ENCODE peak calls at places on chromosome 6, in nine cellular contexts. One of them, this sample, is unnamed.

GRCh38 chr6:46284472-46284871 is 113.7 kb upstream of the ENPP5 start:
- DNase-seq in NCI-H446: no peak
- DNase-seq in C1 segment of cervical spinal cord: no peak
- DNase-seq in HuH-7.5: no peak
- DNase-seq in KG1: no peak
- DNase-seq in HTR-8/SVneo: no peak
- DNase-seq in epithelial cell of esophagus: no peak
- DNase-seq in heart left ventricle: peak; percentile 37
- DNase-seq in HEK293T: no peak
- DNase-seq in this sample: no peak

GRCh38 chr6:44642345-44642744 is 254.8 kb downstream of the CDC5L start:
- DNase-seq in NCI-H446: no peak
- DNase-seq in C1 segment of cervical spinal cord: no peak
- DNase-seq in HuH-7.5: no peak
- DNase-seq in KG1: no peak
- DNase-seq in HTR-8/SVneo: no peak
- DNase-seq in epithelial cell of esophagus: no peak
- DNase-seq in heart left ventricle: no peak
- DNase-seq in HEK293T: no peak
- DNase-seq in this sample: no peak

GRCh38 chr6:161038229-161039003 is 46.8 kb downstream of the MAP3K4 start:
- DNase-seq in NCI-H446: peak; percentile 41
- DNase-seq in C1 segment of cervical spinal cord: no peak
- DNase-seq in HuH-7.5: no peak
- DNase-seq in KG1: no peak
- DNase-seq in HTR-8/SVneo: peak; percentile 40
- DNase-seq in epithelial cell of esophagus: peak; percentile 92
- DNase-seq in heart left ventricle: no peak
- DNase-seq in HEK293T: no peak
- DNase-seq in this sample: peak; percentile 27

GRCh38 chr6:34243901-34244884 is 4.6 kb downstream of the SMIM29 start:
- DNase-seq in NCI-H446: no peak
- DNase-seq in C1 segment of cervical spinal cord: no peak
- DNase-seq in HuH-7.5: no peak
- DNase-seq in KG1: no peak
- DNase-seq in HTR-8/SVneo: peak; percentile 90
- DNase-seq in epithelial cell of esophagus: peak; percentile 92
- DNase-seq in heart left ventricle: peak; percentile 76
- DNase-seq in HEK293T: peak; percentile 13
- DNase-seq in this sample: peak; percentile 98

GRCh38 chr6:159985296-159985940 is 16.5 kb downstream of the IGF2R start:
- DNase-seq in NCI-H446: no peak
- DNase-seq in C1 segment of cervical spinal cord: no peak
- DNase-seq in HuH-7.5: no peak
- DNase-seq in KG1: no peak
- DNase-seq in HTR-8/SVneo: no peak
- DNase-seq in epithelial cell of esophagus: no peak
- DNase-seq in heart left ventricle: no peak
- DNase-seq in HEK293T: no peak
- DNase-seq in this sample: no peak

GRCh38 chr6:161393839-161394364 is 120.0 kb upstream of the AGPAT4 start:
- DNase-seq in NCI-H446: peak; percentile 7
- DNase-seq in C1 segment of cervical spinal cord: peak; percentile 10
- DNase-seq in HuH-7.5: peak; percentile 37
- DNase-seq in KG1: peak; percentile 30
- DNase-seq in HTR-8/SVneo: peak; percentile 69
- DNase-seq in epithelial cell of esophagus: peak; percentile 95
- DNase-seq in heart left ventricle: no peak
- DNase-seq in HEK293T: peak; percentile 74
- DNase-seq in this sample: no peak

GRCh38 chr6:39892490-39893129 is 41.7 kb downstream of the MOCS1 start:
- DNase-seq in NCI-H446: peak; percentile 45
- DNase-seq in C1 segment of cervical spinal cord: peak; percentile 36
- DNase-seq in HuH-7.5: peak; percentile 60
- DNase-seq in KG1: no peak
- DNase-seq in HTR-8/SVneo: peak; percentile 82
- DNase-seq in epithelial cell of esophagus: peak; percentile 17
- DNase-seq in heart left ventricle: no peak
- DNase-seq in HEK293T: peak; percentile 72
- DNase-seq in this sample: peak; percentile 55

GRCh38 chr6:49504666-49505065 is 4.9 kb downstream of the GLYATL3 start:
- DNase-seq in NCI-H446: no peak
- DNase-seq in C1 segment of cervical spinal cord: no peak
- DNase-seq in HuH-7.5: no peak
- DNase-seq in KG1: no peak
- DNase-seq in HTR-8/SVneo: no peak
- DNase-seq in epithelial cell of esophagus: peak; percentile 49
- DNase-seq in heart left ventricle: no peak
- DNase-seq in HEK293T: no peak
- DNase-seq in this sample: no peak

GRCh38 chr6:161406633-161407032 is 132.8 kb upstream of the AGPAT4 start:
- DNase-seq in NCI-H446: no peak
- DNase-seq in C1 segment of cervical spinal cord: no peak
- DNase-seq in HuH-7.5: no peak
- DNase-seq in KG1: no peak
- DNase-seq in HTR-8/SVneo: peak; percentile 42
- DNase-seq in epithelial cell of esophagus: peak; percentile 99
- DNase-seq in heart left ventricle: no peak
- DNase-seq in HEK293T: no peak
- DNase-seq in this sample: no peak

GRCh38 chr6:14396826-14397517 is 279.4 kb downstream of the CD83 start:
- DNase-seq in NCI-H446: no peak
- DNase-seq in C1 segment of cervical spinal cord: no peak
- DNase-seq in HuH-7.5: no peak
- DNase-seq in KG1: no peak
- DNase-seq in HTR-8/SVneo: peak; percentile 27
- DNase-seq in epithelial cell of esophagus: peak; percentile 40
- DNase-seq in heart left ventricle: no peak
- DNase-seq in HEK293T: no peak
- DNase-seq in this sample: no peak

GRCh38 chr6:107304421-107305025 is 154.8 kb downstream of the PDSS2 start:
- DNase-seq in NCI-H446: no peak
- DNase-seq in C1 segment of cervical spinal cord: no peak
- DNase-seq in HuH-7.5: no peak
- DNase-seq in KG1: no peak
- DNase-seq in HTR-8/SVneo: no peak
- DNase-seq in epithelial cell of esophagus: peak; percentile 93
- DNase-seq in heart left ventricle: no peak
- DNase-seq in HEK293T: no peak
- DNase-seq in this sample: no peak

GRCh38 chr6:7727150-7727950 is 1.5 kb downstream of the BMP6 start:
- DNase-seq in NCI-H446: no peak
- DNase-seq in C1 segment of cervical spinal cord: no peak
- DNase-seq in HuH-7.5: no peak
- DNase-seq in KG1: no peak
- DNase-seq in HTR-8/SVneo: peak; percentile 9
- DNase-seq in epithelial cell of esophagus: peak; percentile 16
- DNase-seq in heart left ventricle: no peak
- DNase-seq in HEK293T: peak; percentile 27
- DNase-seq in this sample: no peak

GRCh38 chr6:79702701-79703100 is 71.6 kb downstream of the SH3BGRL2 start:
- DNase-seq in NCI-H446: no peak
- DNase-seq in C1 segment of cervical spinal cord: no peak
- DNase-seq in HuH-7.5: no peak
- DNase-seq in KG1: no peak
- DNase-seq in HTR-8/SVneo: no peak
- DNase-seq in epithelial cell of esophagus: no peak
- DNase-seq in heart left ventricle: no peak
- DNase-seq in HEK293T: no peak
- DNase-seq in this sample: no peak

GRCh38 chr6:167745660-167746376 is 80.9 kb upstream of the AFDN start:
- DNase-seq in NCI-H446: no peak
- DNase-seq in C1 segment of cervical spinal cord: no peak
- DNase-seq in HuH-7.5: no peak
- DNase-seq in KG1: no peak
- DNase-seq in HTR-8/SVneo: no peak
- DNase-seq in epithelial cell of esophagus: no peak
- DNase-seq in heart left ventricle: no peak
- DNase-seq in HEK293T: no peak
- DNase-seq in this sample: no peak

GRCh38 chr6:138817799-138818198 is 21.9 kb downstream of the ECT2L start:
- DNase-seq in NCI-H446: no peak
- DNase-seq in C1 segment of cervical spinal cord: no peak
- DNase-seq in HuH-7.5: no peak
- DNase-seq in KG1: no peak
- DNase-seq in HTR-8/SVneo: peak; percentile 12
- DNase-seq in epithelial cell of esophagus: peak; percentile 100
- DNase-seq in heart left ventricle: no peak
- DNase-seq in HEK293T: no peak
- DNase-seq in this sample: peak; percentile 17

GRCh38 chr6:79224005-79224404 is 10.5 kb downstream of the HMGN3 start:
- DNase-seq in NCI-H446: no peak
- DNase-seq in C1 segment of cervical spinal cord: no peak
- DNase-seq in HuH-7.5: no peak
- DNase-seq in KG1: no peak
- DNase-seq in HTR-8/SVneo: no peak
- DNase-seq in epithelial cell of esophagus: no peak
- DNase-seq in heart left ventricle: no peak
- DNase-seq in HEK293T: no peak
- DNase-seq in this sample: no peak

GRCh38 chr6:43247115-43247999 is 4.1 kb downstream of the TTBK1 start:
- DNase-seq in NCI-H446: peak; percentile 60
- DNase-seq in C1 segment of cervical spinal cord: peak; percentile 85
- DNase-seq in HuH-7.5: peak; percentile 97
- DNase-seq in KG1: no peak
- DNase-seq in HTR-8/SVneo: peak; percentile 91
- DNase-seq in epithelial cell of esophagus: peak; percentile 52
- DNase-seq in heart left ventricle: peak; percentile 90
- DNase-seq in HEK293T: peak; percentile 95
- DNase-seq in this sample: no peak

GRCh38 chr6:2749972-2750600 is 636 bp downstream of the MYLK4 start:
- DNase-seq in NCI-H446: peak; percentile 36
- DNase-seq in C1 segment of cervical spinal cord: peak; percentile 27
- DNase-seq in HuH-7.5: peak; percentile 27
- DNase-seq in KG1: peak; percentile 82
- DNase-seq in HTR-8/SVneo: peak; percentile 57
- DNase-seq in epithelial cell of esophagus: peak; percentile 62
- DNase-seq in heart left ventricle: no peak
- DNase-seq in HEK293T: peak; percentile 64
- DNase-seq in this sample: no peak

GRCh38 chr6:83114164-83114563 is 46.7 kb downstream of the DOP1A start:
- DNase-seq in NCI-H446: no peak
- DNase-seq in C1 segment of cervical spinal cord: no peak
- DNase-seq in HuH-7.5: no peak
- DNase-seq in KG1: no peak
- DNase-seq in HTR-8/SVneo: no peak
- DNase-seq in epithelial cell of esophagus: peak; percentile 23
- DNase-seq in heart left ventricle: no peak
- DNase-seq in HEK293T: no peak
- DNase-seq in this sample: no peak

GRCh38 chr6:80586242-80586641 is 479.8 kb downstream of the BCKDHB start:
- DNase-seq in NCI-H446: no peak
- DNase-seq in C1 segment of cervical spinal cord: no peak
- DNase-seq in HuH-7.5: no peak
- DNase-seq in KG1: no peak
- DNase-seq in HTR-8/SVneo: no peak
- DNase-seq in epithelial cell of esophagus: no peak
- DNase-seq in heart left ventricle: no peak
- DNase-seq in HEK293T: no peak
- DNase-seq in this sample: no peak

GRCh38 chr6:89139509-89140346 is 6.1 kb upstream of the PM20D2 start:
- DNase-seq in NCI-H446: no peak
- DNase-seq in C1 segment of cervical spinal cord: no peak
- DNase-seq in HuH-7.5: no peak
- DNase-seq in KG1: no peak
- DNase-seq in HTR-8/SVneo: no peak
- DNase-seq in epithelial cell of esophagus: peak; percentile 35
- DNase-seq in heart left ventricle: no peak
- DNase-seq in HEK293T: no peak
- DNase-seq in this sample: no peak

GRCh38 chr6:170135821-170136471 is 154.9 kb downstream of the DLL1 start:
- DNase-seq in NCI-H446: no peak
- DNase-seq in C1 segment of cervical spinal cord: no peak
- DNase-seq in HuH-7.5: no peak
- DNase-seq in KG1: no peak
- DNase-seq in HTR-8/SVneo: no peak
- DNase-seq in epithelial cell of esophagus: no peak
- DNase-seq in heart left ventricle: peak; percentile 63
- DNase-seq in HEK293T: no peak
- DNase-seq in this sample: no peak

GRCh38 chr6:30754631-30755030 is 10.3 kb upstream of the IER3 start:
- DNase-seq in NCI-H446: no peak
- DNase-seq in C1 segment of cervical spinal cord: no peak
- DNase-seq in HuH-7.5: no peak
- DNase-seq in KG1: no peak
- DNase-seq in HTR-8/SVneo: no peak
- DNase-seq in epithelial cell of esophagus: peak; percentile 84
- DNase-seq in heart left ventricle: no peak
- DNase-seq in HEK293T: no peak
- DNase-seq in this sample: no peak

GRCh38 chr6:39818695-39819094 is 26.5 kb downstream of the DAAM2 start:
- DNase-seq in NCI-H446: no peak
- DNase-seq in C1 segment of cervical spinal cord: no peak
- DNase-seq in HuH-7.5: no peak
- DNase-seq in KG1: no peak
- DNase-seq in HTR-8/SVneo: no peak
- DNase-seq in epithelial cell of esophagus: no peak
- DNase-seq in heart left ventricle: no peak
- DNase-seq in HEK293T: no peak
- DNase-seq in this sample: no peak

This sample was measured in HS-27A.